ENCODE peak calls at places on chromosomes 1 and 21, in seven cellular contexts. K, I, G, U, P, N and F are unnamed samples.

GRCh38 chr1:996851-997727 is 2.8 kb downstream of the HES4 start:
- DNase-seq in I (no peak), G (peak; percentile 28), K (no peak), U (no peak), N (no peak), P (no peak), F (no peak)

GRCh38 chr1:162905759-162906158 is 44.8 kb upstream of the CCDC190 start:
- DNase-seq in K (no peak), G (no peak), P (no peak), N (no peak), U (peak; percentile 7), I (no peak), F (no peak)

GRCh38 chr1:26828352-26829093 is 2.0 kb downstream of the ZDHHC18 start:
- DNase-seq in P (no peak), K (no peak), N (no peak), I (no peak), G (no peak), U (no peak), F (no peak)

GRCh38 chr21:27269646-27270045 is 302.8 kb upstream of the ADAMTS5 start:
- DNase-seq in N (no peak), G (no peak), I (no peak), U (no peak), P (no peak), K (no peak), F (no peak)

GRCh38 chr1:58968360-58968952 is 184.6 kb upstream of the JUN start:
- DNase-seq in U (no peak), I (no peak), N (peak; percentile 18), K (peak; percentile 95), G (peak; percentile 85), P (peak; percentile 92), F (peak; percentile 62)

GRCh38 chr1:37282763-37283162 is 191.6 kb upstream of the ZC3H12A start:
- DNase-seq in K (no peak), P (no peak), G (no peak), U (no peak), I (no peak), N (no peak), F (no peak)

GRCh38 chr1:200039849-200040479 is 12.5 kb downstream of the NR5A2 start:
- DNase-seq in K (no peak), U (no peak), P (no peak), I (no peak), G (no peak), N (no peak), F (no peak)

GRCh38 chr1:43951021-43951985 is 4.6 kb downstream of the IPO13 start:
- DNase-seq in K (no peak), I (no peak), G (no peak), N (no peak), U (no peak), P (no peak), F (no peak)

GRCh38 chr1:64112281-64112680 is 91.1 kb upstream of the UBE2U start:
- DNase-seq in U (no peak), I (no peak), P (no peak), G (no peak), N (no peak), K (no peak), F (no peak)

GRCh38 chr1:168476588-168477379 is 67.0 kb downstream of the XCL2 start:
- DNase-seq in K (no peak), I (no peak), G (no peak), U (peak; percentile 91), N (no peak), P (peak; percentile 5), F (no peak)

GRCh38 chr1:89550995-89551394 is 26.4 kb downstream of the LRRC8B start:
- DNase-seq in K (no peak), I (no peak), U (no peak), N (no peak), G (no peak), P (no peak), F (no peak)

GRCh38 chr1:12654657-12655056 is 10.8 kb downstream of the AADACL4 start:
- DNase-seq in I (no peak), G (no peak), N (no peak), K (no peak), U (peak; percentile 65), P (no peak), F (no peak)

GRCh38 chr1:2583871-2584341 is 2.7 kb upstream of the PRXL2B start:
- DNase-seq in I (no peak), G (no peak), K (peak; percentile 55), U (no peak), N (no peak), P (no peak), F (no peak)

GRCh38 chr1:201137579-201138310 is 10.8 kb upstream of the ASCL5 start:
- DNase-seq in N (no peak), G (peak; percentile 42), I (no peak), P (peak; percentile 87), K (peak; percentile 89), U (no peak), F (peak; percentile 46)

GRCh38 chr1:39735731-39736130 is 3.0 kb upstream of the PPIE start:
- DNase-seq in I (no peak), N (no peak), U (no peak), P (no peak), G (no peak), K (no peak), F (no peak)

GRCh38 chr1:46411601-46412341 is 17.7 kb downstream of the FAAH start:
- DNase-seq in G (no peak), P (no peak), N (no peak), K (no peak), U (no peak), I (no peak), F (no peak)

GRCh38 chr1:11301593-11301992 is 28.6 kb downstream of the UBIAD1 start:
- DNase-seq in P (no peak), K (no peak), G (no peak), U (no peak), N (no peak), I (no peak), F (no peak)

GRCh38 chr21:34116569-34116968 is 43.2 kb downstream of the MRPS6 start:
- DNase-seq in P (no peak), I (no peak), U (peak; percentile 18), K (no peak), G (no peak), N (no peak), F (no peak)
- TF ChIP-seq POLR2A in P (no peak), I (no peak), U (no peak), K (no peak), G (no peak), N (no peak), F (no peak)

DNA sequence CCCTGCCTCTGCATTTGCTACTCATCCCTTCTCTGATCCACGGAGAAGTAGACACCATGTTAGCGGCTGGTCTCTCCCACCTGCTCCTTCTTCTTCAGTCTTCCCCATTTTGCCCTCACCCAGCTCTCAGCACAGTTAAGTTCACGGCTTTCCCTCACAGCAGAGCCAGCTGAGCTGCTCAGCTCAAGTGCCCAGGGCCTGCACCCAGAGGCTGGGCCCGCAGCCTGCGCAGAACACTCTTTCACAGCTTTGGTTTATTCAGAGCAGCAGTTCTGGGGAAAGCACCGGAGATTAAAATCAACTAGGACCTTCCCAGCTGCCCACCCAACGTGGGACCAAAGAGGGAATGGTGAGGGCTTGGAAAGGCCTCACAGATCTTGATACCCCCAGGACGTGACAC is 38.3 kb upstream of the RGS16 start:
- DNase-seq in N (no peak), I (no peak), G (no peak), U (no peak), K (no peak), P (no peak), F (no peak)
- TF ChIP-seq POLR2A in N (no peak), I (no peak), G (no peak), U (no peak), K (no peak), P (no peak), F (no peak)

GRCh38 chr1:150362721-150363425 is 1.1 kb upstream of the RPRD2 start:
- DNase-seq in G (no peak), U (no peak), I (no peak), K (no peak), N (no peak), P (no peak), F (no peak)

GRCh38 chr1:150365945-150366344 is 2.0 kb downstream of the RPRD2 start:
- DNase-seq in K (no peak), P (no peak), U (no peak), G (no peak), N (no peak), I (no peak), F (no peak)

GRCh38 chr1:150366416-150367296 is 2.7 kb downstream of the RPRD2 start:
- DNase-seq in P (peak; percentile 29), N (no peak), I (no peak), K (no peak), U (no peak), G (no peak), F (no peak)

GRCh38 chr1:150364231-150365003 is 470 bp downstream of the RPRD2 start:
- DNase-seq in G (peak; percentile 79), I (no peak), K (peak; percentile 84), U (peak; percentile 72), N (peak; percentile 17), P (peak; percentile 87), F (peak; percentile 62)

DNA sequence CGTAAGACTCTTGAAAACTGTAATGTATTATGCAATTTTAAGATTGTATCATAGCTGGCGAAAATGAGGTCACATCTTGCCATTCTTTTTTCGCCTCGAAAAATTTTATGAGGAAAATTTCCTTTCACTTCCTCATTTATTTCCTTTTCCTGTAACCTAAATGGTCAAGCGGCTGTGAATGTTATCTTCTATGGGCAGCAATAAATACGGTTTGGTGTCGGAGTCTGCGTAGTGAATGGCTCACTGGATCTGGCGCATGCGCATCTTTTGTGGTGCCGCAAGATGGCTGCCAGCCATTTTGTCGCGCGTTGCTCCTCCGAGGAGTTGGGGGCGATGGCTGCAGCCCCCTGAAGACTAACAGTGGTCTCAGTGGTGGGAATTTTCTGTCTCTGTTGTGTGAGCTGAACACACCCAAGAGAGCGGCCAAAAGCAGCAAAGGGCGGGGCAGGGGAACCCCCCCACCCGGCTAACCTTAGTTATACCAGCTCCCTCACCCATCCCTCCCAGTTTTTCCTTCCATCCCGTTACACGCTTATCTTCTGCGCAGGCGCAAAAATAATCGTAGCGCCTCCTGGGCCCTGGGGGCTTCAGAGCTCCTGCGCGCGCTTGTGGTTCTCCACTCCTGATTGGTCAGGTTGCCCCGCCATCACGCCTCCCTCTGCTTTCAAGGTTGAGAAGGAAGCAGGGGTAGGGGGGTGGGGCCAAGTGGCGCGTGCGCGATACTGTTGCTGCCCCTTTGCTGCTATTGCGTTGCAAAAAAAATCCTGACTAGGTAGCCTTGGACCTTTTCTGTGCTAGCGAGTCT is at the start of gene RPRD2:
- DNase-seq in I (peak; percentile 98), G (peak; percentile 100), K (peak; percentile 99), U (peak; percentile 99), P (peak; percentile 100), N (peak; percentile 80), F (peak; percentile 98)
- TF ChIP-seq POLR2A in I (no peak), G (peak; percentile 62), K (peak; percentile 59), U (peak; percentile 53), P (peak; percentile 89), N (peak; percentile 96), F (peak; percentile 84)

GRCh38 chr1:244840219-244840794 is 4.8 kb downstream of the COX20 start:
- DNase-seq in U (peak; percentile 21), N (no peak), I (no peak), P (no peak), K (no peak), G (no peak), F (no peak)

GRCh38 chr1:244846653-244847052 is 11.2 kb downstream of the COX20 start:
- DNase-seq in N (no peak), I (no peak), P (no peak), G (no peak), K (no peak), U (no peak), F (no peak)

GRCh38 chr1:244841274-244841927 is 5.9 kb downstream of the COX20 start:
- DNase-seq in K (no peak), P (no peak), U (no peak), I (no peak), N (no peak), G (no peak), F (no peak)

GRCh38 chr1:244843148-244843978 is 7.9 kb downstream of the COX20 start:
- DNase-seq in K (no peak), N (no peak), U (no peak), I (no peak), G (no peak), P (no peak), F (no peak)

GRCh38 chr1:244844155-244845121 is 9.0 kb downstream of the COX20 start:
- DNase-seq in K (no peak), N (no peak), U (no peak), G (no peak), P (no peak), I (no peak), F (no peak)
- TF ChIP-seq POLR2A in K (no peak), N (no peak), U (peak; percentile 33), G (no peak), P (no peak), I (no peak), F (no peak)